ENCODE peak calls at places on chromosomes 12 and 14, in five cellular contexts. K is T-cell, J is pancreas, S is NCI-H2081, R is nephron progenitor cell. D is an unnamed sample.

GRCh38 chr12:65666876-65667275 is 157.4 kb upstream of the HMGA2 start:
- DNase-seq in K (no peak), J (no peak), S (no peak), R (no peak), D (no peak)

GRCh38 chr14:97143011-97143410 is 345.8 kb downstream of the VRK1 start:
- DNase-seq in K (no peak), J (no peak), S (no peak), R (no peak), D (no peak)

GRCh38 chr14:57049848-57050247 is 218.9 kb downstream of the EXOC5 start:
- DNase-seq in K (no peak), J (no peak), S (no peak), R (no peak), D (no peak)

GRCh38 chr12:75317784-75318183 is 12.3 kb downstream of the CAPS2 start:
- DNase-seq in K (no peak), J (no peak), S (no peak), R (no peak), D (no peak)

GRCh38 chr14:71169861-71170260 is 262.6 kb downstream of the PCNX1 start:
- DNase-seq in K (no peak), J (no peak), S (no peak), R (no peak), D (no peak)

GRCh38 chr12:27573972-27574371 is 50.0 kb downstream of the PPFIBP1 start:
- DNase-seq in K (no peak), J (no peak), S (no peak), R (no peak), D (peak)

GRCh38 chr12:82383930-82384513 is 25.7 kb downstream of the METTL25 start:
- DNase-seq in K (no peak), J (no peak), S (no peak), R (no peak), D (peak)

GRCh38 chr12:29616664-29617409 is 119.4 kb upstream of the OVCH1 start:
- DNase-seq in K (no peak), J (no peak), S (no peak), R (no peak), D (no peak)

GRCh38 chr12:31896514-31897039 is 62.6 kb upstream of the RESF1 start:
- DNase-seq in K (peak), J (no peak), S (no peak), R (no peak), D (peak)

GRCh38 chr12:89951694-89952060 is 243.0 kb upstream of the ATP2B1 start:
- DNase-seq in K (no peak), J (no peak), S (no peak), R (no peak), D (no peak)

GRCh38 chr14:34853041-34853440 is 22.1 kb downstream of the BAZ1A start:
- DNase-seq in K (no peak), J (no peak), S (no peak), R (no peak), D (no peak)

GRCh38 chr14:55015006-55015405 is 11.9 kb downstream of the WDHD1 start:
- DNase-seq in K (no peak), J (no peak), S (no peak), R (no peak), D (no peak)

GRCh38 chr12:11136075-11136474 is 1.6 kb upstream of the TAS2R30 start:
- DNase-seq in K (no peak), J (no peak), S (no peak), R (no peak), D (no peak)

GRCh38 chr12:104942075-104942474 is 16.0 kb downstream of the SLC41A2 start:
- DNase-seq in K (no peak), J (no peak), S (no peak), R (no peak), D (no peak)

GRCh38 chr12:48946206-48946605 is 11.1 kb downstream of the ARF3 start:
- DNase-seq in K (no peak), J (no peak), S (peak), R (no peak), D (no peak)

GRCh38 chr12:46557539-46558373 is 185.2 kb upstream of the SLC38A2 start:
- DNase-seq in K (no peak), J (no peak), S (no peak), R (no peak), D (no peak)

D was measured in SW 1271.